ENCODE peak calls at places on chromosome 22, in six cellular contexts. R is neural progenitor cell, X is HCT116, D is OCI-LY7, U is SK-N-SH, J is GM23338. L is an unnamed sample.

GRCh38 chr22:50531546-50532352 is 1.9 kb upstream of the TYMP start:
- DNase-seq in R (peak), X (no peak), D (peak), U (peak), J (peak), L (peak)

GRCh38 chr22:50165438-50166123 is 5.0 kb upstream of the PANX2 start:
- DNase-seq in R (no peak), X (no peak), D (no peak), U (no peak), J (no peak), L (no peak)

GRCh38 chr22:23237201-23237798 is 57.0 kb downstream of the BCR start:
- DNase-seq in R (peak), X (no peak), D (no peak), U (no peak), J (peak), L (no peak)

GRCh38 chr22:41596776-41597634 is 7.4 kb upstream of the PMM1 start:
- DNase-seq in R (peak), X (no peak), D (peak), U (peak), J (peak), L (peak)

GRCh38 chr22:39246217-39246616 is 1.4 kb upstream of the PDGFB start:
- DNase-seq in R (no peak), X (no peak), D (no peak), U (no peak), J (no peak), L (no peak)

GRCh38 chr22:25566812-25567211 is 2.3 kb downstream of the GRK3 start:
- DNase-seq in R (no peak), X (no peak), D (peak), U (no peak), J (no peak), L (no peak)

GRCh38 chr22:39266398-39267030 is 21.7 kb upstream of the PDGFB start:
- DNase-seq in R (no peak), X (no peak), D (no peak), U (no peak), J (no peak), L (peak)

GRCh38 chr22:38774496-38775166 is 18.8 kb upstream of the SUN2 start:
- DNase-seq in R (no peak), X (no peak), D (no peak), U (no peak), J (no peak), L (no peak)

GRCh38 chr22:12601870-12602779 is 2925.9 kb upstream of the OR11H1 start:
- DNase-seq in R (no peak), X (no peak), D (no peak), U (peak), J (no peak), L (no peak)

GRCh38 chr22:23097412-23098229 is 27.3 kb downstream of the GNAZ start:
- DNase-seq in R (no peak), X (no peak), D (no peak), U (no peak), J (no peak), L (no peak)

GRCh38 chr22:45212992-45213751 is 27.5 kb downstream of the KIAA0930 start:
- DNase-seq in R (no peak), X (no peak), D (no peak), U (peak), J (no peak), L (peak)

GRCh38 chr22:22800716-22801115 is 86.9 kb upstream of the IGLL5 start:
- DNase-seq in R (no peak), X (no peak), D (no peak), U (no peak), J (no peak), L (peak)

GRCh38 chr22:30245181-30245984 is 1.2 kb downstream of the LIF start:
- DNase-seq in R (no peak), X (no peak), D (no peak), U (no peak), J (peak), L (no peak)

GRCh38 chr22:32204856-32205722 is at the start of gene RFPL2:
- DNase-seq in R (peak), X (peak), D (no peak), U (peak), J (peak), L (peak)

GRCh38 chr22:25403752-25404471 is 160.6 kb upstream of the GRK3 start:
- DNase-seq in R (peak), X (no peak), D (no peak), U (peak), J (peak), L (peak)

GRCh38 chr22:24315367-24315781 is 44.7 kb downstream of the SPECC1L start:
- DNase-seq in R (no peak), X (no peak), D (no peak), U (no peak), J (no peak), L (no peak)

GRCh38 chr22:39108487-39108886 is 11.4 kb downstream of the APOBEC3H start:
- DNase-seq in R (no peak), X (no peak), D (no peak), U (no peak), J (no peak), L (no peak)

GRCh38 chr22:26648011-26648497 is 9.3 kb upstream of the MIAT start:
- DNase-seq in R (peak), X (no peak), D (peak), U (peak), J (peak), L (no peak)

GRCh38 chr22:16915711-16916110 is 90.5 kb upstream of the XKR3 start:
- DNase-seq in R (no peak), X (no peak), D (peak), U (no peak), J (no peak), L (peak)
- TF ChIP-seq EZH2phosphoT487 in R (no peak), X (no peak), D (no peak), U (no peak), J (no peak), L (no peak)

DNA sequence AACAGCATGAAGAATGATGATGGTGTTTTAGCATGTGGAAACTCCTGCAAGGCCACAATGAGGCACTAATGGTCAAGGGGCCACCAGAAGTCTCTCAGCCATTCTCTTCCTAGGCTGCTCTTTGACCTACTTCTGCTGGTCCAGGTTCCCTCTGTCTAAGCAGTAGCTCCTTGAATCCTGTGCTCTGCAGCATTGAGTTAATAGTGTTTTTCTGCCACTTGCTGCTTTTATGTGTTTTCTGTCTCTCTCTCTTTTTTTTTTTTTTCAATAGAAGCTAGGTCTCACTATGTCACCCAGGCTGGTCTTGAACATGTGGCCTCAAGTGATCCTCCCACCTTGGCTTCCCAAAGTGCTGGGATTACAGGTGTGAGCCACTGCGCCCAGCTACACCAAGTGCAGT is 20.1 kb upstream of the AIFM3 start:
- DNase-seq in R (no peak), X (no peak), D (no peak), U (no peak), J (no peak), L (no peak)
- TF ChIP-seq EZH2phosphoT487 in R (no peak), X (no peak), D (no peak), U (no peak), J (no peak), L (no peak)

GRCh38 chr22:43528601-43529360 is 117.0 kb downstream of the MPPED1 start:
- DNase-seq in R (no peak), X (no peak), D (no peak), U (no peak), J (no peak), L (no peak)
- TF ChIP-seq EZH2phosphoT487 in R (no peak), X (no peak), D (no peak), U (no peak), J (no peak), L (no peak)

GRCh38 chr22:43088979-43089717 is at the start of gene TTLL1:
- DNase-seq in R (peak), X (peak), D (peak), U (peak), J (peak), L (peak)

GRCh38 chr22:43092085-43092484 is 2.9 kb upstream of the TTLL1 start:
- DNase-seq in R (no peak), X (no peak), D (no peak), U (no peak), J (no peak), L (no peak)

GRCh38 chr22:43094085-43094484 is 4.9 kb upstream of the TTLL1 start:
- DNase-seq in R (no peak), X (no peak), D (peak), U (no peak), J (no peak), L (peak)

GRCh38 chr22:43088616-43088978 is 594 bp downstream of the TTLL1 start:
- DNase-seq in R (no peak), X (no peak), D (no peak), U (peak), J (no peak), L (peak)

DNA sequence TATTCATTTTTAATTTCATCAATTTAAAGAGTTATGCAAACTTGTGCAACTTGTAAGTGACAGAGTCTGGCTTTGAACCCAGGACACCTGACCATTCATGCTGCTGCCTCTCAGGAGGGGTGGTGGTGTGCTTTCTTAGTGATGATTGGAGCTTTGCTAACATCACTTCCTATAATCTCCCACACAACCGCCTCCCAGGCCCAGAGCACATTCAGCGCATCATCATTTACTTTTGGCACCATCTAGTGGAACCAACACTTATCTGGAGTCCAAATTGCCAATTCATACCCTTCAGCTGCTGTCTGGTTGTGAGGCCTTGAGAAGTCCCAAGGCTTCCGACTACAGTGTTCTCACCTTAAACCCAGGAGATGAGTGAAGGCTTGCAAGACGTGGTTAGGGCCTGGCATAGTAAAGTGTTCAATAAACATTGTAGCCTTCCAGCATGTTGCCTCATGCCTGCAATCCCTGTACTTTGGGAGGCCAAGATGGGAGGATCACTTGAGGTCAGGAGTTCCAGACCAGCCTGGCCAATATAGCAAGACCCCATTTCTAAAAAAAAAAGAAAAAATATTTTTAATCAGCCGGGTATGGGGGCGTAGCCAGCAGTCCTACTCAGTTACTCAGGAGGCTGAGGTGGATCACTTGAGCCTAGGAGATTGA is 1.1 kb upstream of the TTLL1 start:
- DNase-seq in R (peak), X (peak), D (peak), U (peak), J (no peak), L (peak)
- TF ChIP-seq EZH2phosphoT487 in R (no peak), X (no peak), D (no peak), U (no peak), J (no peak), L (no peak)

GRCh38 chr22:17575151-17575550 is 11.9 kb downstream of the SLC25A18 start:
- DNase-seq in R (no peak), X (no peak), D (no peak), U (no peak), J (no peak), L (no peak)

GRCh38 chr22:17575681-17576080 is 12.4 kb downstream of the SLC25A18 start:
- DNase-seq in R (no peak), X (no peak), D (no peak), U (no peak), J (no peak), L (peak)

GRCh38 chr22:17578129-17578754 is 14.9 kb downstream of the SLC25A18 start:
- DNase-seq in R (no peak), X (no peak), D (no peak), U (no peak), J (no peak), L (peak)

GRCh38 chr22:17579535-17579981 is 16.3 kb downstream of the SLC25A18 start:
- DNase-seq in R (no peak), X (no peak), D (no peak), U (no peak), J (no peak), L (no peak)

DNA sequence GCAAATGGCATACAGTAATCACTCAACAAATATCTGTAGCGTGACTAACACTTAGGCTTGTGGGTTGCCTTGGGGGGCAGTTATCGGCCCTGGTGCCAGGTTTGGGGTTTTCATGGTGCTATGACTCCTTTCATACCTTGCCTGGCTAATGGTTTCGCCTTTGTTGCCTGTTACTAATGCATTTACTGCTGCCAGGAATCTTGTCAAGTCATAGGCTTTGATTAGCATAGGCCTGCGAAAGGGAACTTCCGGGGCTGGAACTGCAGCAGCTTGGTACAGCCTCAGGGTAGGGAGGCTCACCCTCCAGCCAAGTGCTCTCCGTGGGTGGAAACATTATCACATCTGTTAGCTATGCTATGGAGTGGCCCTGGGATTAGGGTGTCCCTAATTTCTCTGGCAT is 13.2 kb downstream of the SLC25A18 start:
- DNase-seq in R (no peak), X (no peak), D (no peak), U (no peak), J (peak), L (peak)
- TF ChIP-seq EZH2phosphoT487 in R (no peak), X (no peak), D (no peak), U (no peak), J (no peak), L (peak)

GRCh38 chr22:18062421-18062820 is 15.4 kb upstream of the PEX26 start:
- DNase-seq in R (no peak), X (no peak), D (no peak), U (no peak), J (no peak), L (no peak)

GRCh38 chr22:18059991-18060390 is 17.8 kb upstream of the PEX26 start:
- DNase-seq in R (no peak), X (no peak), D (no peak), U (no peak), J (no peak), L (no peak)

GRCh38 chr22:18058770-18059169 is 19.0 kb upstream of the PEX26 start:
- DNase-seq in R (no peak), X (no peak), D (no peak), U (no peak), J (no peak), L (no peak)

GRCh38 chr22:18059473-18059872 is 18.3 kb upstream of the PEX26 start:
- DNase-seq in R (no peak), X (no peak), D (no peak), U (no peak), J (no peak), L (no peak)

GRCh38 chr22:18060646-18061620 is 16.9 kb upstream of the PEX26 start:
- DNase-seq in R (no peak), X (no peak), D (no peak), U (no peak), J (no peak), L (peak)
- TF ChIP-seq EZH2phosphoT487 in R (no peak), X (no peak), D (no peak), U (no peak), J (no peak), L (no peak)

GRCh38 chr22:19621372-19622060 is 92.8 kb upstream of the SEPTIN5 start:
- DNase-seq in R (peak), X (no peak), D (no peak), U (no peak), J (peak), L (no peak)
- TF ChIP-seq EZH2phosphoT487 in R (no peak), X (no peak), D (no peak), U (no peak), J (no peak), L (no peak)

DNA sequence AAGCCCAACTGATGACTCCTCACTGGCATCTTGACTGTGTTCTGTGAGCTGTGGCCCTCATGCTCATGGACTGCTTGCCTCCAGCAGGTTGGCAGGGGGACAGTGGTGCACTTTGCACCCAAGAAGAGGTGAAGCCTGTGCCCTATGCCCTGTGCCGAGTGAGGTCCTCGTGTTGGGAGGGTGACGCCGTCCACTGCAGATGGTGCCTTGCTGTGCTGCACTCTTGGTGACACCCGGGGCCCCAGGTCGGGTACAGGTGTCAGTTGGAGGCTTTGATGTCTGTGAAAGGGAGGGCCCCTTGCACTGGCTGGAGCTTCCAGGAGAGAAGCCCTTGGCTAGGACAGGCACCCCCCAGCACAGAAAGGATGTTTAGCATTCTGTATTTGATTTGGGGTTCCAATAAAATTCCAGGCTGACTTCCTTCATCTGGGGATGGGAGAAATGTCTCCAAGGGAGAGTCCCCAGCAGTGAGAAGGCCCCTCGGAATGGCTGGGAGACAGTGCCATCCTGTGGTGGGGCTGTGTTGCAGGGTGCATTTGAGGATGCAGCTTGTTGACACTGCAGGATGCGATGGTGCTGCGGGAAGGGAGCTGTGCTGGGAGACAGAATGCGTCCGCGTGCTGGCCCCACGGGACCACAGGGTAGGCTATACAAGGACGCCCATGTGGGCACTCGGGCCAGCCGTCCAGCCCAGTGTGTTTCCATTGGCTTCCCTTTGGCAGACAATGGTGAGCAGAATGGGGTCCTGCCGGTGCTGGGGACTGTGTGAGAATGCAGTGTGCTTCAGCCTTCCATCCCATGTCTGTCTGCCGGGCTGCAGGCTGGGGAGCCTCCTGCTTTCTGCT is 2.5 kb upstream of the ZDHHC8 start:
- DNase-seq in R (peak), X (no peak), D (peak), U (no peak), J (peak), L (peak)
- TF ChIP-seq EZH2phosphoT487 in R (no peak), X (no peak), D (no peak), U (no peak), J (no peak), L (no peak)

GRCh38 chr22:20319041-20319744 is 667 bp downstream of the DGCR6L start:
- DNase-seq in R (peak), X (no peak), D (peak), U (peak), J (peak), L (peak)

GRCh38 chr22:20319745-20320658 is at the start of gene DGCR6L:
- DNase-seq in R (peak), X (peak), D (peak), U (peak), J (peak), L (peak)

DNA sequence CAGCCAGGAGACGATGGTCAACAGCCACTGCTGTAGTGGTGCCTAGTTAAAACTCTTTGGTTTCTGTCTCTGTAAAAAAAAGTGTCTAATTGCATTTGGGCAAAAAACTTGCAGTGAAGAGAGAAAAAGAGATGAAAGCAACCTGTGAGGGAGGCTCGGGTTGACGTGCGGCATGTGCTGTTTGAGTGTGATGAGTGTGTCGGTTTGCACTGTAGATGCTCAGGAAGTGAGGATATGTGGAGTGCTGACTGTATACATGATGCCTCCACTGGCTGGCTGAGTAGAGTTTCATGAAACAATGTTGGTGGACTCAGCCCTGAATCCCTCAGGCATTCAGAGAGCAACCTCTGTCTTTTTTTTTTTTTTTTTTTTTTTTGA is 4.3 kb upstream of the DGCR6L start:
- DNase-seq in R (peak), X (no peak), D (no peak), U (no peak), J (no peak), L (peak)
- TF ChIP-seq EZH2phosphoT487 in R (no peak), X (no peak), D (no peak), U (no peak), J (no peak), L (no peak)

GRCh38 chr22:46587492-46588278 is 32.5 kb upstream of the GRAMD4 start:
- DNase-seq in R (no peak), X (no peak), D (peak), U (peak), J (no peak), L (no peak)
- TF ChIP-seq EZH2phosphoT487 in R (no peak), X (no peak), D (no peak), U (no peak), J (no peak), L (no peak)